ENCODE peak calls at places on chromosomes 6 and 20, in five cellular contexts. One of them, this sample, is unnamed.

GRCh38 chr6:137830562-137830961 is 36.5 kb upstream of the TNFAIP3 start:
- DNase-seq in activated naive CD8-positive, alpha-beta T cell treated with anti-CD3 and anti-CD28 coated beads, Interleukin-2, amount 50 U/mL, for 16 hours: no peak
- DNase-seq in effector memory CD8-positive, alpha-beta T cell: no peak
- DNase-seq in dermis blood vessel endothelial cell: no peak
- DNase-seq in amniotic stem cell: no peak
- DNase-seq in this sample: no peak

GRCh38 chr20:58420798-58421496 is 31.9 kb downstream of the VAPB start:
- DNase-seq in activated naive CD8-positive, alpha-beta T cell treated with anti-CD3 and anti-CD28 coated beads, Interleukin-2, amount 50 U/mL, for 16 hours: no peak
- DNase-seq in effector memory CD8-positive, alpha-beta T cell: no peak
- DNase-seq in dermis blood vessel endothelial cell: no peak
- DNase-seq in amniotic stem cell: no peak
- DNase-seq in this sample: no peak

GRCh38 chr6:27761391-27761790 is 150.8 kb downstream of the OR2B2 start:
- DNase-seq in activated naive CD8-positive, alpha-beta T cell treated with anti-CD3 and anti-CD28 coated beads, Interleukin-2, amount 50 U/mL, for 16 hours: no peak
- DNase-seq in effector memory CD8-positive, alpha-beta T cell: no peak
- DNase-seq in dermis blood vessel endothelial cell: no peak
- DNase-seq in amniotic stem cell: no peak
- DNase-seq in this sample: no peak

GRCh38 chr6:95802978-95803377 is 212.8 kb upstream of the FUT9 start:
- DNase-seq in activated naive CD8-positive, alpha-beta T cell treated with anti-CD3 and anti-CD28 coated beads, Interleukin-2, amount 50 U/mL, for 16 hours: no peak
- DNase-seq in effector memory CD8-positive, alpha-beta T cell: no peak
- DNase-seq in dermis blood vessel endothelial cell: no peak
- DNase-seq in amniotic stem cell: no peak
- DNase-seq in this sample: no peak

GRCh38 chr20:61315319-61315718 is 63.3 kb downstream of the CDH4 start:
- DNase-seq in activated naive CD8-positive, alpha-beta T cell treated with anti-CD3 and anti-CD28 coated beads, Interleukin-2, amount 50 U/mL, for 16 hours: no peak
- DNase-seq in effector memory CD8-positive, alpha-beta T cell: no peak
- DNase-seq in dermis blood vessel endothelial cell: no peak
- DNase-seq in amniotic stem cell: no peak
- DNase-seq in this sample: no peak

GRCh38 chr6:23969344-23969743 is 156.7 kb upstream of the NRSN1 start:
- DNase-seq in activated naive CD8-positive, alpha-beta T cell treated with anti-CD3 and anti-CD28 coated beads, Interleukin-2, amount 50 U/mL, for 16 hours: no peak
- DNase-seq in effector memory CD8-positive, alpha-beta T cell: no peak
- DNase-seq in dermis blood vessel endothelial cell: no peak
- DNase-seq in amniotic stem cell: no peak
- DNase-seq in this sample: no peak

GRCh38 chr6:30152019-30152673 is 8.9 kb downstream of the TRIM10 start:
- DNase-seq in activated naive CD8-positive, alpha-beta T cell treated with anti-CD3 and anti-CD28 coated beads, Interleukin-2, amount 50 U/mL, for 16 hours: no peak
- DNase-seq in effector memory CD8-positive, alpha-beta T cell: no peak
- DNase-seq in dermis blood vessel endothelial cell: no peak
- DNase-seq in amniotic stem cell: no peak
- DNase-seq in this sample: no peak

GRCh38 chr6:168371185-168371584 is 51.6 kb upstream of the DACT2 start:
- DNase-seq in activated naive CD8-positive, alpha-beta T cell treated with anti-CD3 and anti-CD28 coated beads, Interleukin-2, amount 50 U/mL, for 16 hours: no peak
- DNase-seq in effector memory CD8-positive, alpha-beta T cell: no peak
- DNase-seq in dermis blood vessel endothelial cell: no peak
- DNase-seq in amniotic stem cell: no peak
- DNase-seq in this sample: no peak

GRCh38 chr6:14135865-14136539 is 18.4 kb downstream of the CD83 start:
- DNase-seq in activated naive CD8-positive, alpha-beta T cell treated with anti-CD3 and anti-CD28 coated beads, Interleukin-2, amount 50 U/mL, for 16 hours: no peak
- DNase-seq in effector memory CD8-positive, alpha-beta T cell: no peak
- DNase-seq in dermis blood vessel endothelial cell: no peak
- DNase-seq in amniotic stem cell: no peak
- DNase-seq in this sample: no peak

GRCh38 chr6:108133594-108134179 is 32.1 kb upstream of the NR2E1 start:
- DNase-seq in activated naive CD8-positive, alpha-beta T cell treated with anti-CD3 and anti-CD28 coated beads, Interleukin-2, amount 50 U/mL, for 16 hours: no peak
- DNase-seq in effector memory CD8-positive, alpha-beta T cell: no peak
- DNase-seq in dermis blood vessel endothelial cell: peak
- DNase-seq in amniotic stem cell: peak
- DNase-seq in this sample: no peak

GRCh38 chr6:157226026-157226639 is 97.2 kb downstream of the TMEM242 start:
- DNase-seq in activated naive CD8-positive, alpha-beta T cell treated with anti-CD3 and anti-CD28 coated beads, Interleukin-2, amount 50 U/mL, for 16 hours: no peak
- DNase-seq in effector memory CD8-positive, alpha-beta T cell: no peak
- DNase-seq in dermis blood vessel endothelial cell: no peak
- DNase-seq in amniotic stem cell: no peak
- DNase-seq in this sample: no peak

GRCh38 chr20:22966787-22967464 is 68.2 kb upstream of the SSTR4 start:
- DNase-seq in activated naive CD8-positive, alpha-beta T cell treated with anti-CD3 and anti-CD28 coated beads, Interleukin-2, amount 50 U/mL, for 16 hours: no peak
- DNase-seq in effector memory CD8-positive, alpha-beta T cell: no peak
- DNase-seq in dermis blood vessel endothelial cell: no peak
- DNase-seq in amniotic stem cell: no peak
- DNase-seq in this sample: no peak

GRCh38 chr6:4287811-4288244 is 152.5 kb upstream of the ECI2 start:
- DNase-seq in activated naive CD8-positive, alpha-beta T cell treated with anti-CD3 and anti-CD28 coated beads, Interleukin-2, amount 50 U/mL, for 16 hours: no peak
- DNase-seq in effector memory CD8-positive, alpha-beta T cell: no peak
- DNase-seq in dermis blood vessel endothelial cell: no peak
- DNase-seq in amniotic stem cell: no peak
- DNase-seq in this sample: no peak

GRCh38 chr6:101853686-101854085 is 460.2 kb downstream of the GRIK2 start:
- DNase-seq in activated naive CD8-positive, alpha-beta T cell treated with anti-CD3 and anti-CD28 coated beads, Interleukin-2, amount 50 U/mL, for 16 hours: no peak
- DNase-seq in effector memory CD8-positive, alpha-beta T cell: no peak
- DNase-seq in dermis blood vessel endothelial cell: no peak
- DNase-seq in amniotic stem cell: no peak
- DNase-seq in this sample: no peak

GRCh38 chr6:166635146-166635545 is 8.1 kb upstream of the RPS6KA2 start:
- DNase-seq in activated naive CD8-positive, alpha-beta T cell treated with anti-CD3 and anti-CD28 coated beads, Interleukin-2, amount 50 U/mL, for 16 hours: no peak
- DNase-seq in effector memory CD8-positive, alpha-beta T cell: no peak
- DNase-seq in dermis blood vessel endothelial cell: no peak
- DNase-seq in amniotic stem cell: no peak
- DNase-seq in this sample: no peak

This sample was measured in naive B cell.